ENCODE peak calls at places on chromosome 2, in four cellular contexts. S is lower lobe of right lung; C is effector memory CD4-positive, alpha-beta T cell; D is renal cortical epithelial cell. F is an unnamed sample.
A peak's percentile ranks its signal among the peaks of the same experiment; 100 is the strongest.

GRCh38 chr2:140643761-140644187 is 1487.0 kb downstream of the LRP1B start:
- DNase-seq in S (no peak), C (no peak), D (peak; percentile 58), F (no peak)

GRCh38 chr2:222835142-222835822 is 25.6 kb upstream of the ACSL3 start:
- DNase-seq in S (no peak), C (no peak), D (peak; percentile 57), F (no peak)

GRCh38 chr2:191566347-191566746 is 111.6 kb upstream of the NABP1 start:
- DNase-seq in S (peak; percentile 59), C (peak; percentile 40), D (peak; percentile 54), F (peak; percentile 57)

GRCh38 chr2:183179156-183179555 is 54.9 kb downstream of the NUP35 start:
- DNase-seq in S (no peak), C (no peak), D (peak; percentile 61), F (no peak)

GRCh38 chr2:106953236-106953635 is 67.3 kb upstream of the ST6GAL2 start:
- DNase-seq in S (no peak), C (no peak), D (no peak), F (no peak)

GRCh38 chr2:163713534-163714311 is 22.1 kb downstream of the FIGN start:
- DNase-seq in S (no peak), C (no peak), D (peak; percentile 27), F (no peak)

GRCh38 chr2:38830546-38831159 is 45.1 kb downstream of the DHX57 start:
- DNase-seq in S (no peak), C (no peak), D (no peak), F (no peak)

GRCh38 chr2:18701546-18701945 is 112.2 kb upstream of the NT5C1B start:
- DNase-seq in S (no peak), C (no peak), D (no peak), F (no peak)

GRCh38 chr2:175233135-175233719 is 51.7 kb upstream of the ATP5MC3 start:
- DNase-seq in S (no peak), C (no peak), D (peak; percentile 26), F (no peak)

GRCh38 chr2:20723543-20723942 is 56.6 kb downstream of the GDF7 start:
- DNase-seq in S (no peak), C (no peak), D (no peak), F (no peak)

GRCh38 chr2:223633656-223634055 is 31.5 kb upstream of the SCG2 start:
- DNase-seq in S (no peak), C (no peak), D (peak; percentile 76), F (no peak)

GRCh38 chr2:9799011-9799596 is 44.2 kb upstream of the TAF1B start:
- DNase-seq in S (no peak), C (no peak), D (no peak), F (no peak)

GRCh38 chr2:239381709-239382134 is 19.1 kb downstream of the HDAC4 start:
- DNase-seq in S (peak; percentile 14), C (no peak), D (no peak), F (no peak)